ENCODE peak calls at places on chromosomes 3 and 15, in nine cellular contexts. I is right lobe of liver; M is neural progenitor cell; S is GM23248; Q is cardiac fibroblast; V is NT2/D1; J is CD8-positive, alpha-beta memory T cell; D is brain microvascular endothelial cell; C is GM12865. W is an unnamed sample.

GRCh38 chr3:87026246-87026645 is 35.3 kb upstream of the VGLL3 start:
- DNase-seq in I (no peak), M (no peak), S (no peak), Q (no peak), V (no peak), J (no peak), D (no peak), C (no peak), W (no peak)

GRCh38 chr15:86213420-86213819 is 133.7 kb downstream of the AGBL1 start:
- DNase-seq in I (no peak), M (no peak), S (no peak), Q (no peak), V (no peak), J (no peak), D (no peak), C (no peak), W (no peak)

GRCh38 chr15:67065531-67066005 is at the start of gene SMAD3:
- DNase-seq in I (peak), M (peak), S (peak), Q (peak), V (peak), J (peak), D (peak), C (peak), W (peak)

GRCh38 chr3:113210608-113211369 is 568 bp upstream of the BOC start:
- DNase-seq in I (no peak), M (peak), S (peak), Q (no peak), V (no peak), J (no peak), D (no peak), C (no peak), W (no peak)

GRCh38 chr3:9598783-9599387 is 45.3 kb upstream of the LHFPL4 start:
- DNase-seq in I (no peak), M (no peak), S (no peak), Q (no peak), V (no peak), J (no peak), D (no peak), C (no peak), W (no peak)

GRCh38 chr3:78765671-78766485 is 1001.9 kb downstream of the ROBO1 start:
- DNase-seq in I (no peak), M (no peak), S (no peak), Q (no peak), V (no peak), J (no peak), D (no peak), C (no peak), W (no peak)

GRCh38 chr3:126103121-126104027 is 19.4 kb upstream of the SLC41A3 start:
- DNase-seq in I (no peak), M (peak), S (no peak), Q (no peak), V (no peak), J (no peak), D (no peak), C (peak), W (no peak)

GRCh38 chr3:194058189-194058571 is 77.8 kb upstream of the HES1 start:
- DNase-seq in I (peak), M (peak), S (peak), Q (peak), V (peak), J (no peak), D (no peak), C (peak), W (no peak)

GRCh38 chr3:45596290-45596791 is 1.8 kb downstream of the LIMD1 start:
- DNase-seq in I (no peak), M (no peak), S (no peak), Q (no peak), V (no peak), J (no peak), D (no peak), C (peak), W (no peak)

GRCh38 chr3:127886276-127886862 is 28.7 kb upstream of the KBTBD12 start:
- DNase-seq in I (no peak), M (no peak), S (no peak), Q (no peak), V (no peak), J (no peak), D (no peak), C (no peak), W (no peak)

GRCh38 chr3:70740872-70741271 is 428.4 kb upstream of the MDFIC2 start:
- DNase-seq in I (no peak), M (no peak), S (no peak), Q (no peak), V (no peak), J (no peak), D (no peak), C (no peak), W (no peak)

GRCh38 chr15:99474981-99475753 is 90.6 kb upstream of the MEF2A start:
- DNase-seq in I (no peak), M (no peak), S (no peak), Q (no peak), V (no peak), J (no peak), D (no peak), C (no peak), W (no peak)

GRCh38 chr15:78010112-78010511 is 67.4 kb downstream of the TBC1D2B start:
- DNase-seq in I (no peak), M (no peak), S (no peak), Q (no peak), V (no peak), J (no peak), D (no peak), C (no peak), W (no peak)

GRCh38 chr3:137642831-137643230 is 121.3 kb upstream of the SOX14 start:
- DNase-seq in I (no peak), M (peak), S (peak), Q (no peak), V (no peak), J (no peak), D (no peak), C (no peak), W (no peak)

GRCh38 chr3:44924102-44925084 is 50.0 kb downstream of the TGM4 start:
- DNase-seq in I (no peak), M (no peak), S (peak), Q (peak), V (no peak), J (no peak), D (no peak), C (no peak), W (no peak)

GRCh38 chr3:28575748-28576589 is 227.3 kb upstream of the AZI2 start:
- DNase-seq in I (peak), M (peak), S (peak), Q (peak), V (peak), J (no peak), D (no peak), C (no peak), W (peak)

GRCh38 chr15:59687831-59688230 is 1.3 kb downstream of the BNIP2 start:
- DNase-seq in I (no peak), M (no peak), S (peak), Q (peak), V (no peak), J (no peak), D (peak), C (peak), W (peak)

GRCh38 chr3:118110196-118110595 is 924.5 kb downstream of the IGSF11 start:
- DNase-seq in I (no peak), M (no peak), S (no peak), Q (no peak), V (no peak), J (no peak), D (no peak), C (no peak), W (no peak)

GRCh38 chr3:14377838-14378169 is 24.6 kb upstream of the SLC6A6 start:
- DNase-seq in I (peak), M (no peak), S (no peak), Q (no peak), V (no peak), J (peak), D (no peak), C (peak), W (no peak)

GRCh38 chr3:42020681-42021307 is 58.9 kb upstream of the ULK4 start:
- DNase-seq in I (no peak), M (no peak), S (peak), Q (peak), V (no peak), J (no peak), D (peak), C (no peak), W (no peak)

GRCh38 chr3:59341441-59341840 is 291.6 kb upstream of the CFAP20DC start:
- DNase-seq in I (no peak), M (no peak), S (no peak), Q (no peak), V (no peak), J (no peak), D (no peak), C (no peak), W (no peak)

GRCh38 chr3:18442743-18443669 is 17.9 kb upstream of the SATB1 start:
- DNase-seq in I (no peak), M (peak), S (no peak), Q (no peak), V (no peak), J (no peak), D (no peak), C (no peak), W (no peak)

GRCh38 chr3:37456270-37456708 is 281.9 kb upstream of the LRRFIP2 start:
- DNase-seq in I (peak), M (no peak), S (peak), Q (peak), V (no peak), J (no peak), D (peak), C (no peak), W (peak)

GRCh38 chr3:72359743-72360142 is 488.5 kb downstream of the SHQ1 start:
- DNase-seq in I (no peak), M (no peak), S (no peak), Q (no peak), V (no peak), J (no peak), D (no peak), C (no peak), W (no peak)

GRCh38 chr3:45647148-45647619 is 42.0 kb upstream of the SACM1L start:
- DNase-seq in I (no peak), M (no peak), S (peak), Q (peak), V (no peak), J (no peak), D (peak), C (no peak), W (no peak)

GRCh38 chr3:190261015-190261414 is 61.2 kb downstream of the CLDN1 start:
- DNase-seq in I (no peak), M (no peak), S (no peak), Q (no peak), V (no peak), J (no peak), D (peak), C (no peak), W (no peak)

GRCh38 chr3:196617256-196617655 is 22.2 kb upstream of the NRROS start:
- DNase-seq in I (no peak), M (no peak), S (no peak), Q (no peak), V (no peak), J (no peak), D (no peak), C (no peak), W (no peak)

GRCh38 chr3:150022406-150023238 is 51.9 kb upstream of the PFN2 start:
- DNase-seq in I (no peak), M (no peak), S (peak), Q (peak), V (no peak), J (no peak), D (peak), C (peak), W (peak)

GRCh38 chr3:149507491-149508324 is 33.2 kb downstream of the TM4SF4 start:
- DNase-seq in I (no peak), M (no peak), S (peak), Q (peak), V (no peak), J (no peak), D (peak), C (peak), W (peak)

GRCh38 chr15:101358895-101359294 is 63.8 kb upstream of the SNRPA1 start:
- DNase-seq in I (no peak), M (no peak), S (peak), Q (no peak), V (no peak), J (no peak), D (peak), C (no peak), W (no peak)

GRCh38 chr15:43776718-43777292 is at the start of gene ELL3:
- DNase-seq in I (peak), M (peak), S (peak), Q (peak), V (peak), J (peak), D (peak), C (peak), W (peak)

GRCh38 chr3:184200825-184201224 is 14.8 kb downstream of the ABCF3 start:
- DNase-seq in I (no peak), M (no peak), S (no peak), Q (no peak), V (no peak), J (no peak), D (no peak), C (no peak), W (no peak)

GRCh38 chr3:108605491-108605890 is 16.0 kb downstream of the DZIP3 start:
- DNase-seq in I (no peak), M (no peak), S (no peak), Q (no peak), V (no peak), J (no peak), D (no peak), C (no peak), W (no peak)

GRCh38 chr3:152245498-152246175 is 23.1 kb upstream of the MBNL1 start:
- DNase-seq in I (no peak), M (no peak), S (no peak), Q (no peak), V (no peak), J (no peak), D (no peak), C (no peak), W (no peak)

GRCh38 chr3:165749817-165750216 is 87.4 kb downstream of the BCHE start:
- DNase-seq in I (no peak), M (no peak), S (no peak), Q (peak), V (no peak), J (no peak), D (no peak), C (no peak), W (no peak)

GRCh38 chr3:115401891-115402501 is 221.3 kb upstream of the GAP43 start:
- DNase-seq in I (no peak), M (no peak), S (peak), Q (peak), V (no peak), J (no peak), D (peak), C (no peak), W (no peak)

GRCh38 chr3:126197854-126198584 is 17.6 kb upstream of the ALDH1L1 start:
- DNase-seq in I (peak), M (peak), S (peak), Q (peak), V (peak), J (no peak), D (peak), C (peak), W (peak)

DNA sequence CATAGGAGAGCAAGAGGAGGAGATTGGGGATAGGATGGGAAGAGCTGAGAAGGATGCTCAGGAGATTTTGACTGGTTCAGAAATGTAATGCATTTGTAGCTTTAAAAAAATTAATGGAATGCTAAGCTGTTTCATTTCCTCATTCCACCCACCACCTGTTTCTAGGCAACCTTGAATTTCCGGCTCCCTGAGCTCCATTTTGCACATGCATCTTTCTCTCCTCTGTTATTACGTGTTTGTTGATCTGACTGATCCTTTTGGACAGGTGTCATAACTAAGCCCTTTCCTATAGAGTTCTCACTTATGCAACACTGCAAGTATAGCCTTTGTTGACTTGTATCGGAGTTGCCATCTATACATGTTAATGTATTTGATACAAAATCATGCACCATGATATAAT is 4.3 kb downstream of the TMPRSS7 start:
- DNase-seq in I (no peak), M (no peak), S (peak), Q (peak), V (no peak), J (no peak), D (no peak), C (peak), W (no peak)
- H3K4me3 ChIP-seq in I (no peak), M (no peak), S (no peak), Q (no peak), V (no peak), J (no peak), D (no peak), C (no peak), W (no peak)

DNA sequence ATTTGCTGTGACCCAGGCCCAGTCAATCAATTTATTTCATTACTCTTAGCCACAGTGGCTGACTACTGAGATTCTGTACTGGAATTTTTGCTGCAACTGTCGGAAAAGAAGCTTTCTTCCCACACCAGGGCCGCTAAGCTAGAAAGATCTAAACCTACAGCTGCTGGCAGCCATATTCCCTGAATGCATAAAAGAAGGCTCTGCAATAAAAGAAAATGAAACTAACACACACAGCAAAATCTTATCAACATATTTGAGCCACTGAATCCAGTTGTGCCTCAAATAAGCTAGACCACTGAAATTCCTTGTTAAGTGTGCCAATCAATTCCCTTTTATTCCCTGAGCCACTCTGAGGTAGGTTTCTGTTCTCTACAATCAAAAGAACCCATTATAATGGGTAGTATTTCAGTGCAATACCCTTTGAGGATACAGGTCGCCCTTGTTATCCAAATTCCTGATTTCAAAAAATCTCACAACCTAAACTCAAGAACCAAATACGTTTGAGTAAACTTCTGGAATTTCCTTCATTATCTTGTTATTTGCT is 60.3 kb downstream of the MYO9A start:
- DNase-seq in I (no peak), M (peak), S (no peak), Q (no peak), V (peak), J (no peak), D (no peak), C (no peak), W (no peak)
- H3K4me3 ChIP-seq in I (no peak), M (no peak), S (no peak), Q (peak), V (no peak), J (no peak), D (peak), C (no peak), W (no peak)

GRCh38 chr3:173398111-173398479 is 551 bp downstream of the NLGN1 start:
- DNase-seq in I (no peak), M (peak), S (peak), Q (peak), V (no peak), J (no peak), D (no peak), C (no peak), W (no peak)
- H3K4me3 ChIP-seq in I (peak), M (peak), S (peak), Q (peak), V (peak), J (no peak), D (peak), C (no peak), W (peak)

DNA sequence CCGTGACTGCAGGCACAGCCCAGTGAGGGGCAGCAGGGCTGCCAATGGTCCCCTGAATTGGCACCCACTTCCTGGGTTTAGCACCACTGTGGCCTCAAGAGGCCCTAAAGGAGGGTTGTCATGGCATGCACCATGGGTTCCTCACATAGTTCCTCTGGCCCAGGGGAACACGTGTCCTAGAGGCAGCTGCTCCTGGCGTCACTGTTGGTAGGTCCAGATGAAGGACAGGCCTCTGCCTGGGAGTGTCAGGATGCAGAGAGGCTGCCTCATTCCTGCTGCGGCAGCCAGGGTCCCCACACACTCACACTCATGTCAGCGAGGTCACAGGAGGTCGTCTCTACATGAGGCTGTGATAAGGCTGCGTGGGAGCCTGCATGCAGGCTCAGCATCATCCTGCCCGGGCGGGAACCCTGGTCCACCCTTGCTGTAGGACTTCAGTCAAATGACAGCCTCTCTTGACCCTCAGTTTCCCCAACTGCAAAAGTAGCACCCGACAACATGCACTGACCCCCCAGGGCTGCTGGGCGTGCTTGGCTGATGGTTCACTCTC is 26.1 kb upstream of the SFMBT1 start:
- DNase-seq in I (peak), M (no peak), S (no peak), Q (no peak), V (no peak), J (no peak), D (no peak), C (no peak), W (no peak)
- H3K4me3 ChIP-seq in I (no peak), M (no peak), S (no peak), Q (no peak), V (no peak), J (peak), D (no peak), C (no peak), W (no peak)

GRCh38 chr15:76340198-76340801 is 3.7 kb downstream of the ISL2 start:
- DNase-seq in I (peak), M (peak), S (peak), Q (peak), V (no peak), J (no peak), D (no peak), C (peak), W (no peak)

GRCh38 chr15:76342382-76343201 is 6.0 kb downstream of the ISL2 start:
- DNase-seq in I (no peak), M (peak), S (no peak), Q (no peak), V (no peak), J (no peak), D (no peak), C (no peak), W (no peak)

GRCh38 chr15:76342046-76342381 is 5.4 kb downstream of the ISL2 start:
- DNase-seq in I (no peak), M (peak), S (no peak), Q (peak), V (no peak), J (no peak), D (no peak), C (no peak), W (no peak)

GRCh38 chr15:76340802-76341365 is 4.3 kb downstream of the ISL2 start:
- DNase-seq in I (no peak), M (peak), S (peak), Q (no peak), V (no peak), J (no peak), D (no peak), C (peak), W (peak)

GRCh38 chr15:76341366-76342045 is 4.9 kb downstream of the ISL2 start:
- DNase-seq in I (no peak), M (peak), S (no peak), Q (peak), V (no peak), J (no peak), D (no peak), C (no peak), W (no peak)
- H3K4me3 ChIP-seq in I (no peak), M (peak), S (no peak), Q (no peak), V (peak), J (no peak), D (no peak), C (no peak), W (peak)